ENCODE peak calls at places on chromosomes 6 and 20, in seven cellular contexts. Y is cardiac muscle cell, X is heart left ventricle, T is PC-3, Z is heart right ventricle, A is mammary epithelial cell, G is tibial nerve. C is an unnamed sample.

GRCh38 chr6:115843945-115844344 is 216.7 kb downstream of the FRK start:
- DNase-seq in Z (no peak), G (no peak), A (no peak), Y (no peak), X (no peak), T (no peak), C (no peak)

GRCh38 chr6:34247481-34248197 is 1.2 kb downstream of the SMIM29 start:
- DNase-seq in G (no peak), T (peak; percentile 52), A (no peak), Z (no peak), Y (no peak), X (no peak), C (peak; percentile 30)

GRCh38 chr6:132132911-132133639 is 181.9 kb upstream of the CCN2 start:
- DNase-seq in Z (no peak), G (no peak), X (no peak), A (peak; percentile 71), Y (no peak), T (peak; percentile 56), C (peak; percentile 44)

GRCh38 chr6:5541751-5542432 is 280.6 kb downstream of the FARS2 start:
- DNase-seq in Z (no peak), A (peak; percentile 80), Y (no peak), X (no peak), G (no peak), T (peak; percentile 79), C (no peak)

GRCh38 chr20:22520381-22520780 is 64.0 kb downstream of the FOXA2 start:
- DNase-seq in T (no peak), Y (no peak), A (no peak), X (no peak), Z (no peak), G (no peak), C (no peak)

GRCh38 chr20:54477134-54477533 is 1.7 kb downstream of the DOK5 start:
- DNase-seq in G (no peak), Y (no peak), A (no peak), X (no peak), Z (no peak), T (no peak), C (no peak)

GRCh38 chr6:48610846-48611245 is 499.8 kb upstream of the PTCHD4 start:
- DNase-seq in A (no peak), G (no peak), Y (no peak), Z (no peak), T (peak; percentile 34), X (no peak), C (no peak)

GRCh38 chr6:150072201-150072600 is 3.3 kb upstream of the ULBP3 start:
- DNase-seq in X (peak; percentile 42), Y (no peak), A (peak; percentile 71), Z (peak; percentile 30), G (no peak), T (peak; percentile 88), C (no peak)

GRCh38 chr6:42197574-42198362 is 3.0 kb upstream of the GUCA1B start:
- DNase-seq in Z (no peak), G (no peak), X (no peak), Y (no peak), A (no peak), T (peak; percentile 94), C (peak; percentile 89)

GRCh38 chr20:8220716-8221115 is 88.7 kb downstream of the PLCB1 start:
- DNase-seq in Y (no peak), T (no peak), A (no peak), G (no peak), Z (no peak), X (no peak), C (no peak)

GRCh38 chr6:154638369-154638768 is 94.8 kb upstream of the SCAF8 start:
- DNase-seq in Z (no peak), X (no peak), G (no peak), T (peak; percentile 22), Y (no peak), A (peak; percentile 17), C (no peak)

GRCh38 chr6:705047-705446 is 12.1 kb upstream of the EXOC2 start:
- DNase-seq in X (no peak), Z (no peak), G (no peak), Y (no peak), A (no peak), T (no peak), C (no peak)

GRCh38 chr6:158819977-158820632 is 937 bp upstream of the EZR start:
- DNase-seq in G (no peak), Y (no peak), T (no peak), A (peak; percentile 46), Z (no peak), X (no peak), C (no peak)

GRCh38 chr6:97524846-97525245 is 241.8 kb upstream of the MMS22L start:
- DNase-seq in X (no peak), G (no peak), Y (peak; percentile 21), T (peak; percentile 2), A (peak; percentile 41), Z (no peak), C (no peak)

GRCh38 chr6:107473660-107474059 is 14.3 kb upstream of the PDSS2 start:
- DNase-seq in G (no peak), X (no peak), Z (no peak), A (no peak), T (no peak), Y (no peak), C (no peak)

GRCh38 chr20:48626938-48627736 is 200.7 kb downstream of the PREX1 start:
- DNase-seq in Z (no peak), G (no peak), X (no peak), T (no peak), A (no peak), Y (no peak), C (no peak)

GRCh38 chr6:136317023-136317649 is 27.5 kb upstream of the BCLAF1 start:
- DNase-seq in Y (peak; percentile 77), G (no peak), Z (no peak), T (peak; percentile 75), A (peak; percentile 57), X (no peak), C (peak; percentile 71)

GRCh38 chr6:146305098-146305497 is 238.5 kb upstream of the RAB32 start:
- DNase-seq in G (no peak), Y (no peak), A (no peak), T (no peak), X (no peak), Z (no peak), C (no peak)

GRCh38 chr20:14673164-14673563 is 335.8 kb upstream of the FLRT3 start:
- DNase-seq in G (no peak), A (no peak), Z (no peak), T (peak; percentile 12), X (no peak), Y (no peak), C (peak; percentile 33)

GRCh38 chr6:135812085-135812526 is 39.4 kb upstream of the PDE7B start:
- DNase-seq in X (peak; percentile 41), T (peak; percentile 46), G (no peak), Z (peak; percentile 24), Y (no peak), A (peak; percentile 7), C (peak; percentile 81)

GRCh38 chr20:49310695-49311094 is 32.8 kb upstream of the ZNFX1 start:
- DNase-seq in Y (no peak), Z (no peak), A (peak; percentile 69), T (peak; percentile 75), G (no peak), X (no peak), C (no peak)

GRCh38 chr6:12324096-12324495 is 33.9 kb downstream of the EDN1 start:
- DNase-seq in Y (no peak), T (peak; percentile 99), Z (no peak), G (no peak), A (peak; percentile 99), X (no peak), C (peak; percentile 42)

GRCh38 chr20:48635791-48636267 is 192.0 kb downstream of the PREX1 start:
- DNase-seq in T (peak; percentile 64), G (no peak), Y (peak; percentile 79), Z (peak; percentile 66), A (peak; percentile 26), X (peak; percentile 37), C (peak; percentile 50)

GRCh38 chr20:6502999-6503398 is 264.5 kb upstream of the BMP2 start:
- DNase-seq in T (no peak), Y (peak; percentile 62), A (no peak), X (no peak), Z (no peak), G (no peak), C (no peak)

GRCh38 chr6:30013296-30013922 is 47.7 kb upstream of the POLR1H start:
- DNase-seq in X (peak; percentile 62), G (no peak), A (no peak), Z (peak; percentile 69), T (peak; percentile 34), Y (peak; percentile 34), C (peak; percentile 14)

GRCh38 chr6:36805107-36805797 is 34.0 kb downstream of the CPNE5 start:
- DNase-seq in Z (no peak), Y (no peak), G (no peak), A (no peak), X (no peak), T (no peak), C (no peak)

GRCh38 chr6:37877373-37878149 is 58.0 kb downstream of the ZFAND3 start:
- DNase-seq in Z (no peak), Y (no peak), X (no peak), A (no peak), T (no peak), G (no peak), C (peak; percentile 36)

GRCh38 chr20:11328839-11329238 is 588.9 kb upstream of the BTBD3 start:
- DNase-seq in T (no peak), X (no peak), Y (no peak), A (no peak), Z (no peak), G (no peak), C (no peak)
- TF ChIP-seq CTCF in T (no peak), X (no peak), Y (no peak), A (no peak), Z (no peak), G (no peak), C (no peak)

GRCh38 chr6:100877851-100878250 is 3.3 kb downstream of the ASCC3 start:
- DNase-seq in T (no peak), Z (no peak), X (no peak), Y (no peak), G (no peak), A (no peak), C (no peak)
- H3K4me3 ChIP-seq in T (no peak overlapping the region), Z (no peak overlapping the region), X (no peak overlapping the region), Y (no peak overlapping the region), G (no peak overlapping the region), A (no peak overlapping the region), C (peak overlapping the region; percentile 90)

GRCh38 chr6:163708459-163708858 is 293.9 kb downstream of the QKI start:
- DNase-seq in A (no peak), Y (no peak), G (no peak), X (no peak), T (no peak), Z (no peak), C (no peak)
- TF ChIP-seq CTCF in A (no peak), Y (no peak), G (no peak), X (no peak), T (no peak), Z (no peak), C (no peak)

DNA sequence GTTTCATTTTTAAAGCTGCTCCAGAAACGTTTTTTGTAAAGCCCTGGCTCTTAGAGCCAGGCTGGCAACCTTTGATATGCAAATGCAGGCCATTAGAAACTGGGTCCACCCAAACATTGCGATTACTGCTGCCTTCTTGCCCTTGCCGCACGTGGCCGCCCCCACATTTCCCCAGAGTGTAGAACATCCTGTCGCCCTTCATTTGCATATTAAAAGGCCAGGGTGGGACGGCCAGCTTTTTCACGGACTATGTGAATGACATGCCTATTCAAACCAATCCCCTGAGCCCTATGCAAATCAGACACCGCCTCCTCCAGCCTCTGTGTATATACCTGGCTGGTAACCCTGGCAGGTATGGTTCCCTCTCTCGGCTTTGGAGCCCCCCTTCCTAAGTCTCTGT is 60.3 kb upstream of the SAMD5 start:
- DNase-seq in G (no peak), T (no peak), Z (no peak), A (peak; percentile 18), Y (no peak), X (no peak), C (no peak)
- H3K4me3 ChIP-seq in G (no peak overlapping the region), T (no peak overlapping the region), Z (no peak overlapping the region), A (peak overlapping the region; percentile 10), Y (no peak overlapping the region), X (no peak overlapping the region), C (no peak overlapping the region)